ENCODE peak calls at places on chromosomes 12 and 14, in five cellular contexts. V is SK-N-SH, W is H1, G is K562, E is esophagus muscularis mucosa. N is an unnamed sample. For H3K4me1, the result is how much of the 10 kb centered on the place peaks cover.

GRCh38 chr14:23140389-23140788 is 21.3 kb upstream of the CEBPE start:
- DNase-seq in W (no peak), V (no peak), G (no peak), E (no peak), N (no peak)

GRCh38 chr14:25431211-25432076 is 381.5 kb upstream of the STXBP6 start:
- DNase-seq in G (no peak), E (no peak), V (peak), W (peak), N (no peak)

GRCh38 chr14:96098309-96098998 is 59.3 kb downstream of the C14orf132 start:
- DNase-seq in G (peak), W (peak), E (no peak), V (peak), N (no peak)

GRCh38 chr12:103798586-103798985 is 42.4 kb downstream of the NT5DC3 start:
- DNase-seq in W (no peak), G (no peak), E (no peak), V (no peak), N (peak)

GRCh38 chr12:64767495-64767894 is 8.3 kb upstream of the GNS start:
- DNase-seq in E (no peak), V (no peak), W (no peak), G (peak), N (no peak)

GRCh38 chr12:29771165-29771564 is 12.6 kb downstream of the TMTC1 start:
- DNase-seq in E (no peak), V (no peak), G (no peak), W (no peak), N (no peak)

GRCh38 chr12:19759229-19759628 is 319.9 kb downstream of the AEBP2 start:
- DNase-seq in V (no peak), G (no peak), W (no peak), E (no peak), N (no peak)

GRCh38 chr14:88934231-88934898 is 109.9 kb downstream of the TTC8 start:
- DNase-seq in G (no peak), W (no peak), E (no peak), V (no peak), N (no peak)

GRCh38 chr12:11834104-11834812 is 184.8 kb downstream of the ETV6 start:
- DNase-seq in E (no peak), G (no peak), W (no peak), V (no peak), N (no peak)

GRCh38 chr14:68585690-68586089 is 207.2 kb downstream of the ZFP36L1 start:
- DNase-seq in W (no peak), V (peak), G (no peak), E (no peak), N (no peak)

GRCh38 chr12:991350-992278 is 591 bp downstream of the ERC1 start:
- DNase-seq in W (peak), V (peak), E (no peak), G (peak), N (no peak)

GRCh38 chr12:62128186-62128965 is 131.8 kb upstream of the USP15 start:
- DNase-seq in W (no peak), E (no peak), V (no peak), G (no peak), N (no peak)

GRCh38 chr14:26531894-26532293 is 65.9 kb downstream of the NOVA1 start:
- DNase-seq in V (no peak), E (no peak), W (no peak), G (no peak), N (no peak)

GRCh38 chr12:132413931-132414588 is 75.9 kb upstream of the FBRSL1 start:
- DNase-seq in V (peak), W (peak), E (no peak), G (peak), N (no peak)

GRCh38 chr14:77562681-77563080 is 53.8 kb downstream of the SPTLC2 start:
- DNase-seq in G (no peak), W (no peak), V (no peak), E (no peak), N (no peak)

GRCh38 chr12:90896164-90896563 is 58.8 kb downstream of the CCER1 start:
- DNase-seq in V (no peak), W (no peak), G (no peak), E (no peak), N (no peak)

GRCh38 chr12:6627598-6627997 is 8.2 kb downstream of the LPAR5 start:
- DNase-seq in W (no peak), E (no peak), G (peak), V (no peak), N (no peak)

GRCh38 chr14:54652188-54652889 is 85.4 kb downstream of the SAMD4A start:
- DNase-seq in V (no peak), G (no peak), E (peak), W (no peak), N (peak)

GRCh38 chr12:77746108-77746507 is 84.6 kb upstream of the NAV3 start:
- DNase-seq in G (no peak), W (no peak), V (no peak), E (no peak), N (no peak)

GRCh38 chr12:102728506-102729242 is 188.4 kb downstream of the PAH start:
- DNase-seq in E (no peak), G (no peak), W (no peak), V (no peak), N (no peak)

GRCh38 chr12:47949441-47950341 is 13.7 kb upstream of the TMEM106C start:
- DNase-seq in G (peak), E (no peak), V (peak), W (peak), N (peak)

GRCh38 chr12:111643428-111643826 is 42.3 kb downstream of the BRAP start:
- DNase-seq in W (no peak), E (no peak), V (no peak), G (no peak), N (no peak)

GRCh38 chr14:99802301-99803105 is 9.3 kb downstream of the EML1 start:
- DNase-seq in W (no peak), G (no peak), V (no peak), E (no peak), N (no peak)

GRCh38 chr12:113056381-113056630 is 224 bp upstream of the DTX1 start:
- DNase-seq in V (no peak), E (no peak), W (no peak), G (no peak), N (no peak)

GRCh38 chr12:6778212-6778570 is 5.9 kb downstream of the LAG3 start:
- DNase-seq in W (peak), V (no peak), E (no peak), G (no peak), N (peak)

GRCh38 chr12:5592313-5592712 is 160.4 kb downstream of the NTF3 start:
- DNase-seq in G (no peak), E (no peak), V (no peak), W (no peak), N (no peak)

GRCh38 chr12:120007272-120007671 is 18.2 kb downstream of the BICDL1 start:
- DNase-seq in V (no peak), W (no peak), G (no peak), E (no peak), N (no peak)

GRCh38 chr14:99788713-99789112 is 4.5 kb upstream of the EML1 start:
- DNase-seq in G (no peak), E (no peak), V (no peak), W (no peak), N (peak)

GRCh38 chr14:91987192-91987591 is 39.7 kb upstream of the FBLN5 start:
- DNase-seq in W (no peak), E (no peak), V (no peak), G (no peak), N (no peak)

GRCh38 chr12:66035289-66035961 is 95.1 kb downstream of the LLPH start:
- DNase-seq in G (no peak), V (no peak), E (no peak), W (no peak), N (no peak)

DNA sequence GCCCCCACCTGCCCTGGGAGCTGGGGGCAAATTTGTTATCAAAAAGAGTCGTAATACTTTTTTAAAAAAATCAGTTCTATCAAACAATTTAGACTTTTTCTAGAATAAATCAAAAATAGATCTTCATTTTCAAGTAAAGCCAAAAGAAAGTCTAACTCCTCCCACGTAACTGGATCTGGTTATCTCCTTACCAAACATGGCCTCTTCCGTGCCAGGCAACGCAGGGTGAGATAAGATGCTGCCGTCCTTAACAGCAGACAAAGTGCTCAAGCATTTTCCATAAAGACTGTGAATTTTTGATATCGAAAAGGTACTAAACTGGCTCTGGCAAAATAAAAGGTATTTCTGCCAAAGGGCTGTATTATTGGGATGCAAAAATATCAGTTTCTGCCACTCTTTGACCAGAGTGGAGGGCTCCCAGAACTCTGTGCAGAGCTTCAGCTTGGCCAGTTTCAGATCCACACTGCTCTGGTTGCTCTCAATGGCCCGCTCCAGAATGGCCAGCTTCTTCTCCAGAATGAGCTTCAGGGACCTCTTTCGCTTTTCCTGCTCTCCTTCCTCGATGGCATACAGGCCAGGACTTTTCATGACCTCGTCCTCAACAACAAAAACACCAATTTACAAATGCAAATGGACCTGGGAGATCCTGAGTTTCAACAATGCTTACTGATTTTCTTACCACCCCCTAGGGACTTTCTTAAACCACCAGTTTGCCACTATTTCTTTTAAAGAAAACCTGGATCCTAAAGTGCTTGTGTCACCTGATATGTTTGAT is 29.0 kb downstream of the NRDE2 start:
- DNase-seq in V (no peak), G (no peak), E (no peak), W (no peak), N (no peak)
- H3K4me1 ChIP-seq in V (under half), G (under half), E (under half), W (under half), N (under half)

DNA sequence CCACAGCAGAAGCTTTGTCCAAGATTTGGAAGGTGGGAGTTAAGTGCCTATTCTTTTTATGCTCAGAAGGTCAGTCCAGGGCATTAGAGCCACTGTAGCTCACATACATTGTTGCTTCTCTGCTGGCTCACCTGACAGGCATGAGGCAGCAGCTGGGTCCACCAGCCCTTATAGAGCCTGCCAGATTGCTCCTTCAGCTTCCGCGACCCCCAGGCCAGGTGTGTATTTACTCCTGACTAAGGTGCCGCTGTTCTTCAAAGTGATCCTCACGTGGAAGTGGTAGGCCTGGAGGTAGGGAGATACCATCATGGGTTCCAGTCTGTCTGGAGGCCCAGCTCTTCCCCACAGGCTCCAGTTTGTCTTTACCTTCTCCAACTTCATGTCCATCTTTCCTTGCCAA is 17.5 kb upstream of the CPM start:
- DNase-seq in E (no peak), W (no peak), V (no peak), G (no peak), N (no peak)
- TF ChIP-seq POLR2AphosphoS5 in E (no peak), W (no peak), V (no peak), G (no peak), N (no peak)

GRCh38 chr14:38958589-38958988 is 144.4 kb downstream of the SEC23A start:
- DNase-seq in W (no peak), E (no peak), G (no peak), V (no peak), N (no peak)

GRCh38 chr14:38959021-38959420 is 144.0 kb downstream of the SEC23A start:
- DNase-seq in V (no peak), W (no peak), G (no peak), E (no peak), N (no peak)

GRCh38 chr14:38964630-38965029 is 138.4 kb downstream of the SEC23A start:
- DNase-seq in V (no peak), E (no peak), W (no peak), G (no peak), N (no peak)

GRCh38 chr14:38961136-38961535 is 141.9 kb downstream of the SEC23A start:
- DNase-seq in W (no peak), G (no peak), V (no peak), E (no peak), N (no peak)
- H3K4me1 ChIP-seq in W (under half), G (under half), V (under half), E (under half), N (under half)

GRCh38 chr12:32069071-32069470 is 37.6 kb upstream of the BICD1 start:
- DNase-seq in G (no peak), E (no peak), W (no peak), V (peak), N (no peak)
- TF ChIP-seq POLR2AphosphoS5 in G (no peak), E (no peak), W (no peak), V (peak), N (no peak)

GRCh38 chr14:37584211-37585100 is 10.6 kb downstream of the FOXA1 start:
- DNase-seq in E (no peak), V (no peak), G (no peak), W (peak), N (no peak)
- H3K4me1 ChIP-seq in E (under half), V (under half), G (under half), W (under half), N (under half)

N was measured in sigmoid colon.